ENCODE peak calls at places on chromosomes 7 and 10, in five cellular contexts. One of them, this sample, is unnamed.

GRCh38 chr7:134995239-134996096 is 9.2 kb downstream of the AGBL3 start:
- DNase-seq in cardiac fibroblast: no peak
- DNase-seq in body of pancreas: no peak
- DNase-seq in H9: no peak
- DNase-seq in AG04450: no peak
- DNase-seq in this sample: no peak

GRCh38 chr7:101386558-101387199 is 24.0 kb downstream of the COL26A1 start:
- DNase-seq in cardiac fibroblast: no peak
- DNase-seq in body of pancreas: no peak
- DNase-seq in H9: peak
- DNase-seq in AG04450: no peak
- DNase-seq in this sample: peak

GRCh38 chr10:78579995-78580394 is 488.8 kb upstream of the ZMIZ1 start:
- DNase-seq in cardiac fibroblast: peak
- DNase-seq in body of pancreas: peak
- DNase-seq in H9: no peak
- DNase-seq in AG04450: no peak
- DNase-seq in this sample: no peak

GRCh38 chr7:107505997-107506682 is 36.3 kb downstream of the GPR22 start:
- DNase-seq in cardiac fibroblast: peak
- DNase-seq in body of pancreas: peak
- DNase-seq in H9: no peak
- DNase-seq in AG04450: no peak
- DNase-seq in this sample: no peak

GRCh38 chr10:92627845-92628480 is 35.0 kb downstream of the KIF11 start:
- DNase-seq in cardiac fibroblast: peak
- DNase-seq in body of pancreas: no peak
- DNase-seq in H9: no peak
- DNase-seq in AG04450: no peak
- DNase-seq in this sample: no peak

GRCh38 chr7:129781128-129781855 is 169.8 kb downstream of the NRF1 start:
- DNase-seq in cardiac fibroblast: no peak
- DNase-seq in body of pancreas: no peak
- DNase-seq in H9: no peak
- DNase-seq in AG04450: no peak
- DNase-seq in this sample: no peak

GRCh38 chr7:119086026-119086425 is 861.5 kb downstream of the ANKRD7 start:
- DNase-seq in cardiac fibroblast: no peak
- DNase-seq in body of pancreas: no peak
- DNase-seq in H9: no peak
- DNase-seq in AG04450: no peak
- DNase-seq in this sample: no peak

GRCh38 chr10:17882557-17882956 is 69.2 kb upstream of the SLC39A12 start:
- DNase-seq in cardiac fibroblast: peak
- DNase-seq in body of pancreas: no peak
- DNase-seq in H9: no peak
- DNase-seq in AG04450: no peak
- DNase-seq in this sample: no peak

GRCh38 chr7:130157700-130158099 is 47.5 kb downstream of the TMEM209 start:
- DNase-seq in cardiac fibroblast: no peak
- DNase-seq in body of pancreas: no peak
- DNase-seq in H9: no peak
- DNase-seq in AG04450: no peak
- DNase-seq in this sample: no peak

GRCh38 chr7:82419200-82419599 is 24.4 kb downstream of the CACNA2D1 start:
- DNase-seq in cardiac fibroblast: no peak
- DNase-seq in body of pancreas: peak
- DNase-seq in H9: no peak
- DNase-seq in AG04450: no peak
- DNase-seq in this sample: no peak

GRCh38 chr7:143413123-143413522 is 4.5 kb upstream of the EPHA1 start:
- DNase-seq in cardiac fibroblast: no peak
- DNase-seq in body of pancreas: no peak
- DNase-seq in H9: no peak
- DNase-seq in AG04450: no peak
- DNase-seq in this sample: no peak

GRCh38 chr10:60733189-60733815 is 45.0 kb upstream of the CDK1 start:
- DNase-seq in cardiac fibroblast: no peak
- DNase-seq in body of pancreas: peak
- DNase-seq in H9: peak
- DNase-seq in AG04450: no peak
- DNase-seq in this sample: peak
- TF ChIP-seq CTCF in cardiac fibroblast: no peak
- TF ChIP-seq CTCF in body of pancreas: peak
- TF ChIP-seq CTCF in H9: peak
- TF ChIP-seq CTCF in AG04450: no peak
- TF ChIP-seq CTCF in this sample: peak

DNA sequence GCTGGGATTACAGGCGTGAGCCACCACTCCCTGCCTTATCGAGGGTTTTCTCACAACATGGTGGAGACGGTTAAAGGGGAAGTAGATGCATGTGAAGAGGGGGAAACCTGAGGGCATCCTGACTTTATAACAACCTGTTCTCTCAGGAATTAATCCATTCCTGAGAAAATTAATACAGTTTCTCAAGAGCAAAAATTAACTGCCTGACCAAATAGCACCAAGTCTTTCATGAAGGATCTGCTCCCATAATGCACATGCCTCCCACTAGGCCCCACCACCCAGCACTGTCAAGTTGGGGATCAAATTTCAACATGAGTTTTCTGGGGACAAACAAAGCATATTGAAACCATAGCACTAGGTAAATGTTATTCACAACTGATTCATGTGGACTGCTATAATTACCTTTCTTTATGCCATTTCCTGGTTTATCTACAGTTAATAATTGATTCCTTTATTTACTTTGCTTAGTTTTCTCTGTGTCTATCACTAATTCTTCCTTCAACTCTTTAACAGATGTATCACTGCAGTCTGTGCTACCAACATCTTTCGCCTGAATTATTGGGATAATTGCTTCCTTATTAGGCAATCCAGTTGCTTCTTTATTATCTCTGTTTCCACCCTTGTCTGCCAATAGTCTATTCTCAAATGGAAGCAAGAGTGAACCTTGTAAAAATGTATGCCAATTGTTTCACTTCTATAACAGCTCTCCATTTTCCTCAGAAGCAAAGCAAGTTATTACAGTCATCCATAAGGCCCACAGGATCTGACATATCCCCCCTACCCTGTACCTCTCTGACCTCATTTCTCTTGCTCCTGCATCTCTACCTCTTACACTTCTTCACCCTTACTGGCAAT is 12.9 kb upstream of the MICU1 start:
- DNase-seq in cardiac fibroblast: no peak
- DNase-seq in body of pancreas: no peak
- DNase-seq in H9: no peak
- DNase-seq in AG04450: no peak
- DNase-seq in this sample: no peak
- TF ChIP-seq CTCF in cardiac fibroblast: no peak
- TF ChIP-seq CTCF in body of pancreas: no peak
- TF ChIP-seq CTCF in H9: no peak
- TF ChIP-seq CTCF in AG04450: no peak
- TF ChIP-seq CTCF in this sample: no peak

DNA sequence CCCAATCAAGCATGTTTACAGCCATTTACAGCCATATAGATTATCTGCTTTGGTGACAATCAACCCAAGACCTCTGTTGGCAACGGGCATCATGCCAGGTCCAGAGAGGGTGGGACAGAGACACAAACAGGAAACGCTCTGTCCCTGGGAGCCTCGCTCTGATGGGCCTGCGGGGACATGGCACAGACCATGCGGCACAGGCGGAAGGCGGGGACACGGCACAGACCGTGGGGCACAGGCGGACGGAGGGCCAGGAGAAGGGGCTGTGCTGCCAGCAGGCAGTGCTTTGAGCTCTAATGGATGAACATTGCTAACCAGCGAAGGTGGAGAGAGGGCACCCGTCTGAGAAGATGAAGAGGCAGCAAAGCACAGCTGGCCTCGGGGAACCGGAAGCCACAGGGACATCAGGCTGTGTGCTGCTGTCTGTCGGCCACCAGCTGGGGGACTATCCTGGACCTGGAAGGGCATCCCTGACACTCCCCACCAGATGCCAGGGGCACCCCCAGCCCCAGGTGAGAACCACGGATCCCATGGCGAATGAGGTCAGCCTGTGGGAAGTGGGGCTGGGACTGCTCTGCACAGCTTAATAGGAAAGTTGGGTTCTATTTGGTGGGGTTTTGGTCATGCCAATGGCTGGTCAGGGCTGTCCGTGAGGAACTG is 61.0 kb downstream of the DIP2C start:
- DNase-seq in cardiac fibroblast: no peak
- DNase-seq in body of pancreas: no peak
- DNase-seq in H9: no peak
- DNase-seq in AG04450: no peak
- DNase-seq in this sample: no peak
- TF ChIP-seq CTCF in cardiac fibroblast: no peak
- TF ChIP-seq CTCF in body of pancreas: no peak
- TF ChIP-seq CTCF in H9: no peak
- TF ChIP-seq CTCF in AG04450: no peak
- TF ChIP-seq CTCF in this sample: no peak

GRCh38 chr7:13282377-13282980 is 595.0 kb downstream of the ARL4A start:
- DNase-seq in cardiac fibroblast: peak
- DNase-seq in body of pancreas: no peak
- DNase-seq in H9: no peak
- DNase-seq in AG04450: peak
- DNase-seq in this sample: no peak

GRCh38 chr7:13279854-13280435 is 592.5 kb downstream of the ARL4A start:
- DNase-seq in cardiac fibroblast: peak
- DNase-seq in body of pancreas: no peak
- DNase-seq in H9: no peak
- DNase-seq in AG04450: peak
- DNase-seq in this sample: no peak

GRCh38 chr7:13278020-13278419 is 590.6 kb downstream of the ARL4A start:
- DNase-seq in cardiac fibroblast: no peak
- DNase-seq in body of pancreas: no peak
- DNase-seq in H9: no peak
- DNase-seq in AG04450: no peak
- DNase-seq in this sample: no peak

DNA sequence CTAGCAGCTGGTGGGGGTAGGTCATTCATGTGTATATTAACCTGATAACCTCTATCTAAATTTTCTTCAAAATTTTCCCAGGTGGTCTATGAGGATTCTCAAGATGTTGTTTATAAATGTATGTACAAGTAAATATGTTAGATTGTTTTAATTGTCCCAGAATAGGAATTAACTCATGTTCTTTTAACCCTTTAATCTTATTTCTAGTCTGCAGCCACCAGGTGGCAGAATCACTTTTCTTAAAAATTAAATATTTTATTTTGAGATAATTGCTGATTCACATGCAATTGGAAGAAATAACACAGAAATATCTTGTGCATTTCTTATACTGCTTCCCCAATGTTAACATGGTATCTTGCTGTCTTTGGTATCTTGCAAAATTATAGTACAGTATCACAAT is 589.5 kb downstream of the ARL4A start:
- DNase-seq in cardiac fibroblast: no peak
- DNase-seq in body of pancreas: no peak
- DNase-seq in H9: no peak
- DNase-seq in AG04450: no peak
- DNase-seq in this sample: no peak
- TF ChIP-seq CTCF in cardiac fibroblast: peak
- TF ChIP-seq CTCF in body of pancreas: no peak
- TF ChIP-seq CTCF in H9: peak
- TF ChIP-seq CTCF in AG04450: peak
- TF ChIP-seq CTCF in this sample: peak

DNA sequence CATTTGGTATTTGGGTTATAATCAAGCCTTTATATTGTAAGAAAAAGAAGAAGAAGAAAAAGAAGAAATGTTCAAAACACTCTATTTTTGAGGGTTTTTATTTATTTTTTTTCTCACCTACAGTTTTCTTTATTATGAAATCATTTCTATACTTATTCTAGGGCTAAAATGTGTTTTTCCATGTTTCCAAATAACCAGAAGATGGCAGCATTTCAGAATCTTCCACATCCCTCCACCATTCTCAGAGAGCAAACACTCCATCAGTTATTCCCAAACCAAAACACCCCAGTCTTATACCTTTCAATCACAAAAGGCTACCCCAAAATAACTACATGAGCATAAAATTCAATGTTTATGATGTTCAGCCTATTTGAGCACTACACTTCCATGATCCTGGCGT is 38.7 kb upstream of the PPP1R17 start:
- DNase-seq in cardiac fibroblast: peak
- DNase-seq in body of pancreas: no peak
- DNase-seq in H9: no peak
- DNase-seq in AG04450: no peak
- DNase-seq in this sample: no peak
- TF ChIP-seq CTCF in cardiac fibroblast: no peak
- TF ChIP-seq CTCF in body of pancreas: peak
- TF ChIP-seq CTCF in H9: peak
- TF ChIP-seq CTCF in AG04450: peak
- TF ChIP-seq CTCF in this sample: peak

GRCh38 chr10:1138529-1138928 is 82.3 kb downstream of the WDR37 start:
- DNase-seq in cardiac fibroblast: no peak
- DNase-seq in body of pancreas: no peak
- DNase-seq in H9: no peak
- DNase-seq in AG04450: no peak
- DNase-seq in this sample: no peak

GRCh38 chr10:1141261-1141660 is 85.1 kb downstream of the WDR37 start:
- DNase-seq in cardiac fibroblast: no peak
- DNase-seq in body of pancreas: no peak
- DNase-seq in H9: no peak
- DNase-seq in AG04450: no peak
- DNase-seq in this sample: no peak

GRCh38 chr10:1141701-1142100 is 85.5 kb downstream of the WDR37 start:
- DNase-seq in cardiac fibroblast: no peak
- DNase-seq in body of pancreas: no peak
- DNase-seq in H9: no peak
- DNase-seq in AG04450: no peak
- DNase-seq in this sample: no peak

GRCh38 chr10:1137499-1138163 is 81.4 kb downstream of the WDR37 start:
- DNase-seq in cardiac fibroblast: no peak
- DNase-seq in body of pancreas: no peak
- DNase-seq in H9: no peak
- DNase-seq in AG04450: no peak
- DNase-seq in this sample: no peak

GRCh38 chr10:1142596-1142995 is 86.4 kb downstream of the WDR37 start:
- DNase-seq in cardiac fibroblast: no peak
- DNase-seq in body of pancreas: no peak
- DNase-seq in H9: no peak
- DNase-seq in AG04450: no peak
- DNase-seq in this sample: no peak
- TF ChIP-seq CTCF in cardiac fibroblast: peak
- TF ChIP-seq CTCF in body of pancreas: peak
- TF ChIP-seq CTCF in H9: peak
- TF ChIP-seq CTCF in AG04450: no peak
- TF ChIP-seq CTCF in this sample: no peak

This sample was measured in mesothelial cell of epicardium.